ENCODE peak calls at places on chromosomes 4 and X, in four cellular contexts. One of them, this sample, is unnamed.

GRCh38 chr4:14749910-14750309 is 252.4 kb upstream of the CPEB2 start:
- DNase-seq in psoas muscle: peak; percentile 13
- DNase-seq in ovary: no peak
- DNase-seq in ascending aorta: no peak
- DNase-seq in this sample: peak; percentile 55

GRCh38 chr4:126405369-126405982 is 1090.7 kb downstream of the FAT4 start:
- DNase-seq in psoas muscle: no peak
- DNase-seq in ovary: no peak
- DNase-seq in ascending aorta: no peak
- DNase-seq in this sample: no peak

GRCh38 chrX:51496501-51497291 is at the start of gene NUDT11:
- DNase-seq in psoas muscle: peak; percentile 45
- DNase-seq in ovary: peak; percentile 68
- DNase-seq in ascending aorta: no peak
- DNase-seq in this sample: peak; percentile 67

GRCh38 chr4:2811830-2812599 is 19.1 kb downstream of the SH3BP2 start:
- DNase-seq in psoas muscle: peak; percentile 76
- DNase-seq in ovary: no peak
- DNase-seq in ascending aorta: peak; percentile 57
- DNase-seq in this sample: peak; percentile 78

GRCh38 chr4:150619032-150619431 is 37.1 kb downstream of the MAB21L2 start:
- DNase-seq in psoas muscle: no peak
- DNase-seq in ovary: no peak
- DNase-seq in ascending aorta: no peak
- DNase-seq in this sample: no peak

GRCh38 chrX:154458954-154459829 is 1.1 kb downstream of the PLXNA3 start:
- DNase-seq in psoas muscle: no peak
- DNase-seq in ovary: no peak
- DNase-seq in ascending aorta: no peak
- DNase-seq in this sample: peak; percentile 57

GRCh38 chrX:69021561-69021960 is 143.7 kb downstream of the PJA1 start:
- DNase-seq in psoas muscle: no peak
- DNase-seq in ovary: no peak
- DNase-seq in ascending aorta: no peak
- DNase-seq in this sample: no peak

GRCh38 chrX:150766351-150767044 is 73.3 kb downstream of the MTMR1 start:
- DNase-seq in psoas muscle: no peak
- DNase-seq in ovary: no peak
- DNase-seq in ascending aorta: no peak
- DNase-seq in this sample: no peak

GRCh38 chr4:114005569-114006442 is 26.4 kb upstream of the ARSJ start:
- DNase-seq in psoas muscle: no peak
- DNase-seq in ovary: no peak
- DNase-seq in ascending aorta: no peak
- DNase-seq in this sample: no peak

GRCh38 chrX:139930923-139931645 is 1.8 kb downstream of the ATP11C start:
- DNase-seq in psoas muscle: no peak
- DNase-seq in ovary: peak; percentile 29
- DNase-seq in ascending aorta: no peak
- DNase-seq in this sample: no peak

GRCh38 chr4:134200811-134201215 is 776 bp downstream of the PABPC4L start:
- DNase-seq in psoas muscle: no peak
- DNase-seq in ovary: peak; percentile 24
- DNase-seq in ascending aorta: no peak
- DNase-seq in this sample: peak; percentile 43

GRCh38 chr4:42768125-42768748 is 111.3 kb upstream of the ATP8A1 start:
- DNase-seq in psoas muscle: no peak
- DNase-seq in ovary: no peak
- DNase-seq in ascending aorta: no peak
- DNase-seq in this sample: no peak

GRCh38 chrX:129701624-129702069 is 37.1 kb upstream of the XPNPEP2 start:
- DNase-seq in psoas muscle: peak; percentile 81
- DNase-seq in ovary: peak; percentile 60
- DNase-seq in ascending aorta: peak; percentile 36
- DNase-seq in this sample: peak; percentile 90

GRCh38 chr4:8738471-8738931 is 133.1 kb downstream of the HMX1 start:
- DNase-seq in psoas muscle: no peak
- DNase-seq in ovary: no peak
- DNase-seq in ascending aorta: no peak
- DNase-seq in this sample: no peak

GRCh38 chr4:85913925-85914694 is 439.2 kb downstream of the ARHGAP24 start:
- DNase-seq in psoas muscle: no peak
- DNase-seq in ovary: no peak
- DNase-seq in ascending aorta: no peak
- DNase-seq in this sample: no peak

GRCh38 chr4:83731609-83732008 is 195.7 kb downstream of the GPAT3 start:
- DNase-seq in psoas muscle: no peak
- DNase-seq in ovary: no peak
- DNase-seq in ascending aorta: no peak
- DNase-seq in this sample: no peak

GRCh38 chrX:71976753-71977152 is 66.1 kb downstream of the NHSL2 start:
- DNase-seq in psoas muscle: no peak
- DNase-seq in ovary: no peak
- DNase-seq in ascending aorta: no peak
- DNase-seq in this sample: no peak

GRCh38 chr4:48141048-48141447 is 7.0 kb upstream of the TXK start:
- DNase-seq in psoas muscle: no peak
- DNase-seq in ovary: no peak
- DNase-seq in ascending aorta: no peak
- DNase-seq in this sample: no peak

GRCh38 chrX:65990702-65991101 is 49.2 kb downstream of the VSIG4 start:
- DNase-seq in psoas muscle: no peak
- DNase-seq in ovary: no peak
- DNase-seq in ascending aorta: no peak
- DNase-seq in this sample: no peak

GRCh38 chrX:65993332-65993731 is 46.5 kb downstream of the VSIG4 start:
- DNase-seq in psoas muscle: no peak
- DNase-seq in ovary: no peak
- DNase-seq in ascending aorta: no peak
- DNase-seq in this sample: no peak

GRCh38 chrX:65993915-65994460 is 45.9 kb downstream of the VSIG4 start:
- DNase-seq in psoas muscle: no peak
- DNase-seq in ovary: no peak
- DNase-seq in ascending aorta: no peak
- DNase-seq in this sample: no peak

GRCh38 chrX:65997978-65998717 is 41.7 kb downstream of the VSIG4 start:
- DNase-seq in psoas muscle: no peak
- DNase-seq in ovary: no peak
- DNase-seq in ascending aorta: no peak
- DNase-seq in this sample: no peak

GRCh38 chrX:65994519-65995501 is 45.1 kb downstream of the VSIG4 start:
- DNase-seq in psoas muscle: no peak
- DNase-seq in ovary: no peak
- DNase-seq in ascending aorta: no peak
- DNase-seq in this sample: no peak
- H3K4me1 ChIP-seq in psoas muscle: no peaks in the 10 kb centered on the region
- H3K4me1 ChIP-seq in ovary: no peaks in the 10 kb centered on the region
- H3K4me1 ChIP-seq in ascending aorta: no peaks in the 10 kb centered on the region
- H3K4me1 ChIP-seq in this sample: no peaks in the 10 kb centered on the region

GRCh38 chr4:23001478-23001877 is 308.7 kb downstream of the GBA3 start:
- DNase-seq in psoas muscle: no peak
- DNase-seq in ovary: no peak
- DNase-seq in ascending aorta: no peak
- DNase-seq in this sample: no peak

GRCh38 chr4:22999419-22999818 is 306.7 kb downstream of the GBA3 start:
- DNase-seq in psoas muscle: no peak
- DNase-seq in ovary: no peak
- DNase-seq in ascending aorta: no peak
- DNase-seq in this sample: no peak

DNA sequence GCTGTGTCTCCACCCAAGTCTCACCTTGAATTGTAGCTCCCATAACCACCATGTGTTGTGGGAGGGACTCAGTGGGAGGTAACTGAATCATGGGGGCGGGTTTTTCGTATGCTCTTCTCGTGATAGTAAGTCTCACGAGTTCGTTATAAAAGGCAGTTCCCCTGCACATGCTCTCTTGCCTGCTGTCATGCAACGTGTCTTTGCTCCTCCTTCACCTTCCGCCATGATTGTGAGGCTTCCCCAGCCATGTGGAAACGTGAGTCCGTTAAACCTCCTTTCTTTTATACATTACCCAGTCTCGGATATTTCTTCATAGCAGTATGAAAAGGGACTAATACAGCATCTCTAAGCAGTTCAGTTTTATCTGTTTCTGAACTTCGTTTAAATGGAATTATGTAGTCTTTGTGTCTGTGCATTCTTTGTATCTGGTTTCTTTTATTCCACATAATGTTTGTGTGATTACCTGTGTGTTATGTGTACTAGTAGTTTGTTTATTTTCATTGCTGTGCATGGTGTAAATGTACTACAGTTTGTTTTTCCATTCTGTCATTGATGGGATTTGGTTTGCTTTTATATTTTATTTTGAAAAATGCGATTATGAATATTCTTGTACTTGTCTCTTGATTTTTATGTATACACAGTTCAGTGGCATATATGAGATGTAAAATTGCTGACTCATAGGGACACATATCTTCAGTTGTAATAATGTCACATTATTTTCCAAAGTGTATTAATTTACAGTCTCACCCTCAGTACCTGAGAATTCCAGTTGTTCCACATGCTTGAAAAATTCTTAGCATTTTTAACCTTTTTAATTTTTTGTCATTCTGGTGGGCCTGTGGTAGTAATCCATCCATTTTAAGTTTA is 304.9 kb downstream of the GBA3 start:
- DNase-seq in psoas muscle: no peak
- DNase-seq in ovary: no peak
- DNase-seq in ascending aorta: no peak
- DNase-seq in this sample: no peak
- H3K4me1 ChIP-seq in psoas muscle: no peaks in the 10 kb centered on the region
- H3K4me1 ChIP-seq in ovary: no peaks in the 10 kb centered on the region
- H3K4me1 ChIP-seq in ascending aorta: no peaks in the 10 kb centered on the region
- H3K4me1 ChIP-seq in this sample: no peaks in the 10 kb centered on the region

GRCh38 chr4:121125486-121125885 is 38.6 kb downstream of the TNIP3 start:
- DNase-seq in psoas muscle: no peak
- DNase-seq in ovary: no peak
- DNase-seq in ascending aorta: no peak
- DNase-seq in this sample: peak; percentile 28

GRCh38 chr4:121126449-121127006 is 37.6 kb downstream of the TNIP3 start:
- DNase-seq in psoas muscle: no peak
- DNase-seq in ovary: no peak
- DNase-seq in ascending aorta: no peak
- DNase-seq in this sample: no peak

GRCh38 chr4:121127100-121127499 is 37.0 kb downstream of the TNIP3 start:
- DNase-seq in psoas muscle: no peak
- DNase-seq in ovary: no peak
- DNase-seq in ascending aorta: no peak
- DNase-seq in this sample: no peak

GRCh38 chr4:121129606-121130346 is 34.3 kb downstream of the TNIP3 start:
- DNase-seq in psoas muscle: no peak
- DNase-seq in ovary: no peak
- DNase-seq in ascending aorta: no peak
- DNase-seq in this sample: no peak
- H3K4me1 ChIP-seq in psoas muscle: no peaks in the 10 kb centered on the region
- H3K4me1 ChIP-seq in ovary: no peaks in the 10 kb centered on the region
- H3K4me1 ChIP-seq in ascending aorta: no peaks in the 10 kb centered on the region
- H3K4me1 ChIP-seq in this sample: no peaks in the 10 kb centered on the region

DNA sequence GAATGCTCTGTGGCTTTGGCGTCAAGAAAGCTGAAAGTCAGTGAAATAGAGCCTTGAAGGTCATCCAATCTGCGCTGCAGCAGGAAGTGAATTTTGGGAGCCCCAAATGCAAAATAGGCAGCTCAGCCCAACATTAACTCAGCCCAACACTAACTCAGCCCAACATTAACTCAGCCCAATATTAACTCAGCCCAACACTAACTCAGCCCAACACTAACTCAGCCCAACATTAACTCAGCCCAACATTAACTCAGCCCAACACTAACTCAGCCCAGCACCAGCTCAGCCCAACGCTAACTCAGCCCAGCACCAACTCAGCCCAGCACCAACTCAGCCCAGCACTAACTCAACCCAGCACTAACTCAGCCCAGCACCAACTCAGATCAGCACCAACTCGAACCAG is 71.5 kb downstream of the SORBS2 start:
- DNase-seq in psoas muscle: no peak
- DNase-seq in ovary: no peak
- DNase-seq in ascending aorta: no peak
- DNase-seq in this sample: no peak
- H3K4me1 ChIP-seq in psoas muscle: no peaks in the 10 kb centered on the region
- H3K4me1 ChIP-seq in ovary: peaks cover 10% of the 10 kb centered on the region
- H3K4me1 ChIP-seq in ascending aorta: peaks cover 13% of the 10 kb centered on the region
- H3K4me1 ChIP-seq in this sample: peaks cover 13% of the 10 kb centered on the region

DNA sequence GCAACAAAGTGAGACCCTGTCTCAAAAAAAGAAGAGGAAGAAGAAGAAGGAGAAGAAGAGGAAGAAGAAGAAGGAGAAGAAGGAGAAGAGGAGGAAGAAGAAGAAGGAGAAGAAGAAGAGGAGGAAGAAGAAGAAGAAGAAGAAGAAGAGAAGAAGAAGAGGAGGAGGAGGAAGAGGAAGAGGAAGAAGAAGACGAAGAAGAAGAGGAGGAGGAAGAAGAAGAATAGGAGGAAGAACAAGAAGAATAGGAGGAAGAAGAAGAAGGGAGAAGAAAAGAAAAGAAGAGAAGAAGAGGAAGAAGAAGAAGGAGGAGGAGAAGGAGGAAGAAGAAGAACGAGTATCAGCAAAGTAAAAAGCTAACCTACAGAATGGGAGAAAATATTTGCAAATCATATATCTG is 33.3 kb upstream of the LONRF3 start:
- DNase-seq in psoas muscle: no peak
- DNase-seq in ovary: no peak
- DNase-seq in ascending aorta: no peak
- DNase-seq in this sample: no peak
- H3K4me1 ChIP-seq in psoas muscle: no peaks in the 10 kb centered on the region
- H3K4me1 ChIP-seq in ovary: no peaks in the 10 kb centered on the region
- H3K4me1 ChIP-seq in ascending aorta: no peaks in the 10 kb centered on the region
- H3K4me1 ChIP-seq in this sample: no peaks in the 10 kb centered on the region

GRCh38 chr4:140103676-140104075 is 50.3 kb downstream of the MAML3 start:
- DNase-seq in psoas muscle: no peak
- DNase-seq in ovary: no peak
- DNase-seq in ascending aorta: no peak
- DNase-seq in this sample: no peak
- H3K4me1 ChIP-seq in psoas muscle: peaks cover 6% of the 10 kb centered on the region
- H3K4me1 ChIP-seq in ovary: peaks cover 2% of the 10 kb centered on the region
- H3K4me1 ChIP-seq in ascending aorta: no peaks in the 10 kb centered on the region
- H3K4me1 ChIP-seq in this sample: peaks cover 2% of the 10 kb centered on the region